ENCODE peak calls at places on chromosomes 11 and 22, in six cellular contexts. B is neuronal stem cell, R is breast epithelium, H is right atrium auricular region, K is Panc1, D is testis. C is an unnamed sample.

GRCh38 chr22:44449683-44450425 is 48.2 kb downstream of the RTL6 start:
- DNase-seq in H (no peak), B (no peak), R (no peak), D (no peak), K (no peak), C (no peak)

GRCh38 chr11:18728658-18729057 is 2.7 kb upstream of the IGSF22 start:
- DNase-seq in R (no peak), K (no peak), D (no peak), B (no peak), H (no peak), C (no peak)

GRCh38 chr22:20552450-20552894 is 45.1 kb downstream of the MED15 start:
- DNase-seq in R (no peak), B (no peak), H (peak; percentile 94), D (peak; percentile 83), K (no peak), C (no peak)

GRCh38 chr22:33812578-33812977 is 107.7 kb downstream of the LARGE1 start:
- DNase-seq in K (no peak), D (no peak), H (no peak), R (no peak), B (no peak), C (no peak)

GRCh38 chr11:67066333-67066709 is 9.7 kb downstream of the RHOD start:
- DNase-seq in H (no peak), D (no peak), K (no peak), B (no peak), R (no peak), C (no peak)

GRCh38 chr11:36362902-36363301 is 66.8 kb downstream of the PRR5L start:
- DNase-seq in D (no peak), R (no peak), H (no peak), K (no peak), B (no peak), C (no peak)

GRCh38 chr11:112355726-112356125 is 95.1 kb upstream of the PLET1 start:
- DNase-seq in K (no peak), H (no peak), D (peak; percentile 59), B (no peak), R (no peak), C (peak; percentile 54)

GRCh38 chr11:83241291-83241946 is 44.7 kb downstream of the CCDC90B start:
- DNase-seq in B (peak; percentile 41), K (peak; percentile 51), D (peak; percentile 80), R (no peak), H (no peak), C (peak; percentile 58)

GRCh38 chr11:105769627-105770026 is 159.8 kb downstream of the GRIA4 start:
- DNase-seq in B (no peak), D (no peak), H (no peak), K (no peak), R (no peak), C (no peak)

GRCh38 chr22:35051791-35052190 is 14.2 kb upstream of the ISX start:
- DNase-seq in R (no peak), D (no peak), H (no peak), B (no peak), K (no peak), C (no peak)

GRCh38 chr22:47201186-47201995 is 438.9 kb downstream of the TBC1D22A start:
- DNase-seq in R (no peak), H (peak; percentile 42), K (no peak), B (no peak), D (peak; percentile 6), C (no peak)

GRCh38 chr11:76666830-76667229 is 3.7 kb downstream of the LRRC32 start:
- DNase-seq in H (no peak), B (no peak), D (no peak), K (no peak), R (no peak), C (no peak)

GRCh38 chr11:33443684-33444083 is 186.5 kb downstream of the HIPK3 start:
- DNase-seq in H (no peak), R (no peak), D (no peak), K (no peak), B (no peak), C (no peak)

GRCh38 chr22:21829523-21829922 is 37.9 kb downstream of the MAPK1 start:
- DNase-seq in B (no peak), K (no peak), R (no peak), D (no peak), H (no peak), C (no peak)

GRCh38 chr11:14713518-14714244 is 70.1 kb downstream of the PDE3B start:
- DNase-seq in B (no peak), K (no peak), H (no peak), R (no peak), D (no peak), C (no peak)

GRCh38 chr11:88410636-88411035 is 73.1 kb upstream of the CTSC start:
- DNase-seq in R (no peak), D (no peak), K (no peak), B (no peak), H (no peak), C (no peak)

GRCh38 chr11:88411265-88411664 is 73.7 kb upstream of the CTSC start:
- DNase-seq in H (no peak), D (no peak), K (no peak), R (no peak), B (no peak), C (no peak)

GRCh38 chr11:88414981-88415391 is 77.5 kb upstream of the CTSC start:
- DNase-seq in K (no peak), H (no peak), B (no peak), R (no peak), D (no peak), C (no peak)

GRCh38 chr11:88415495-88415894 is 78.0 kb upstream of the CTSC start:
- DNase-seq in K (no peak), D (no peak), H (no peak), B (no peak), R (no peak), C (no peak)

GRCh38 chr11:88414385-88414861 is 76.9 kb upstream of the CTSC start:
- DNase-seq in H (no peak), K (no peak), R (no peak), B (no peak), D (peak; percentile 42), C (no peak)
- H3K27ac ChIP-seq in H (no peak overlapping the region), K (no peak overlapping the region), R (no peak overlapping the region), B (no peak overlapping the region), D (no peak overlapping the region), C (no peak overlapping the region)

GRCh38 chr11:60183595-60184201 is 815 bp upstream of the MS4A6A start:
- DNase-seq in R (no peak), D (no peak), B (no peak), H (no peak), K (no peak), C (no peak)
- H3K27ac ChIP-seq in R (no peak overlapping the region), D (no peak overlapping the region), B (no peak overlapping the region), H (peak overlapping the region; percentile 53), K (no peak overlapping the region), C (peak overlapping the region; percentile 61)

DNA sequence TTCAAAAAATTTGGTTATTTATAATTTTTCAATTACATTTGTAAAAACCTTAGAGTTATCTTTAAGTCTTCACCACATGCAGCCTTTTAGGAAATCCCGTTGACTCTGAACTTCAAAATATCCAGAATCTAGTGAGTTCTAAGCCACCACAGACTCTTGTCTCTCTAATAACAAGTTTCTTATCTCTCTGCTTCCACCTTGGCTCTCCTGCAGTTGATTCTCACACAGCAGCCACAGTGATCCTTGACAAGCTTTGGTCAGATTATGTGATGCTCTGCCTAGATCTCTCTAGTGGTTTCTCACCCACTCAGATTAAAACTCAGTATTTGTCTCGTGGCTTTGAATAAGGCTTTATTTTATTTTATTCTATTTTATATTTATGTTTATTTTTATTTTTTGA is 8.6 kb downstream of the HSD17B12 start:
- DNase-seq in B (no peak), K (no peak), H (no peak), R (no peak), D (no peak), C (no peak)
- H3K27ac ChIP-seq in B (no peak overlapping the region), K (no peak overlapping the region), H (peak overlapping the region; percentile 82), R (no peak overlapping the region), D (no peak overlapping the region), C (no peak overlapping the region)

GRCh38 chr22:42946551-42947198 is 68.3 kb downstream of the PACSIN2 start:
- DNase-seq in B (no peak), R (no peak), K (no peak), D (no peak), H (no peak), C (no peak)

GRCh38 chr22:42950281-42950680 is 64.7 kb downstream of the PACSIN2 start:
- DNase-seq in H (no peak), K (no peak), B (no peak), D (no peak), R (no peak), C (no peak)

GRCh38 chr22:42949159-42949558 is 65.8 kb downstream of the PACSIN2 start:
- DNase-seq in B (no peak), H (no peak), R (no peak), K (no peak), D (peak; percentile 49), C (no peak)

GRCh38 chr22:42947211-42947990 is 67.5 kb downstream of the PACSIN2 start:
- DNase-seq in H (no peak), D (peak; percentile 11), R (peak; percentile 81), K (no peak), B (peak; percentile 43), C (peak; percentile 44)

DNA sequence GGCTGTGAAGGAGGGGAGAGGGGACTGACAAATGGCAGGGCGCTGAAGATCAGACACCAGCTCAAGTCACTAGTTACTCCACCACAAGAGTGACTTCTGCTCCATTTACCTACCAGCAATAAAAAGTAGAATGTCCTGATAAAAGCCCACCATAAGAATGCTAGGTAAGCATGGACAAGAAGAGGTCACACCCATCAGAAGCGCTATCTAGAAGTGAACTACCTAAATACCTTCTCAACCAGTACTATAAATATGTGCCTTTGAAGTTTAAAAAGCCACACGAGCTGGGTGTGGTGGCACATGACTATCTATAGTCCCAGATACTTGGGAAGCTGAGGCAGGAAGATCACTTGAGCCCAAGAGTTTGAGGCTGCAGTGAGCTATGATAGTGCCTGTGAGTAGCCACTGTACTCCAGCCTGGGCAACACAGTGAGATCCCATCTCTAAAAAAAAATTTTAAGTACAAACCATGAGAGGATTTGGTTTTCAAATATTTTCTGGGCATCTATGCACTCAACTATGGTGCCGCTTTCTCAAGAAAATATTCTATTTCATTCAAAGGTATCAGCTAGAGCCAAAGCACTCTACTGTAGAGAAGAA is 66.6 kb downstream of the PACSIN2 start:
- DNase-seq in K (no peak), D (no peak), B (no peak), R (no peak), H (no peak), C (no peak)
- H3K27ac ChIP-seq in K (peak overlapping the region; percentile 61), D (no peak overlapping the region), B (peak overlapping the region; percentile 83), R (peak overlapping the region; percentile 93), H (peak overlapping the region; percentile 68), C (peak overlapping the region; percentile 41)